ENCODE peak calls at places on chromosome 21, in seven cellular contexts. A is dorsolateral prefrontal cortex; R is Right ventricle myocardium superior; F is HuH-7.5; V is SK-N-MC; Q is activated gamma-delta T cell treated with anti-CD3 and anti-CD28 coated beads, Interleukin-2, amount 50 U/mL, for 16 hours; X is stimulated activated CD4-positive, alpha-beta T cell treated with anti-CD3 and anti-CD28 coated beads, Interleukin-15, amount 100 ng/mL, for 24 hours. B is an unnamed sample.

GRCh38 chr21:15742052-15742451 is 12.3 kb downstream of the USP25 start:
- DNase-seq in A (no peak), R (no peak), F (no peak), V (no peak), Q (no peak), X (no peak), B (no peak)

GRCh38 chr21:46545363-46545762 is 59.5 kb downstream of the S100B start:
- DNase-seq in A (no peak), R (no peak), F (no peak), V (no peak), Q (no peak), X (no peak), B (no peak)

GRCh38 chr21:40204956-40205355 is 337.7 kb downstream of the PCP4 start:
- DNase-seq in A (no peak), R (no peak), F (no peak), V (no peak), Q (no peak), X (no peak), B (no peak)

GRCh38 chr21:41254090-41254700 is 62.4 kb upstream of the FAM3B start:
- DNase-seq in A (no peak), R (no peak), F (no peak), V (no peak), Q (no peak), X (no peak), B (no peak)

GRCh38 chr21:27545754-27546349 is 579.0 kb upstream of the ADAMTS5 start:
- DNase-seq in A (no peak), R (no peak), F (no peak), V (no peak), Q (no peak), X (no peak), B (no peak)

GRCh38 chr21:24861471-24861870 is 745.8 kb downstream of the MRPL39 start:
- DNase-seq in A (no peak), R (no peak), F (no peak), V (no peak), Q (no peak), X (no peak), B (no peak)

GRCh38 chr21:43281661-43282357 is 113.0 kb downstream of the CRYAA start:
- DNase-seq in A (no peak), R (peak), F (no peak), V (no peak), Q (no peak), X (no peak), B (no peak)

GRCh38 chr21:34123609-34124008 is 50.2 kb downstream of the MRPS6 start:
- DNase-seq in A (no peak), R (no peak), F (no peak), V (no peak), Q (no peak), X (no peak), B (no peak)

GRCh38 chr21:46119565-46120271 is 21.8 kb downstream of the COL6A2 start:
- DNase-seq in A (peak), R (no peak), F (no peak), V (no peak), Q (no peak), X (peak), B (no peak)

GRCh38 chr21:35737899-35738341 is 322.4 kb downstream of the SETD4 start:
- DNase-seq in A (no peak), R (peak), F (no peak), V (no peak), Q (no peak), X (no peak), B (no peak)

GRCh38 chr21:23463365-23463764 is 2143.9 kb downstream of the MRPL39 start:
- DNase-seq in A (no peak), R (no peak), F (no peak), V (no peak), Q (no peak), X (no peak), B (peak)

GRCh38 chr21:44354775-44355771 is 1.7 kb downstream of the TRPM2 start:
- DNase-seq in A (no peak), R (no peak), F (no peak), V (no peak), Q (no peak), X (peak), B (no peak)

GRCh38 chr21:36792505-36792967 is 93.6 kb downstream of the SIM2 start:
- DNase-seq in A (no peak), R (no peak), F (no peak), V (no peak), Q (no peak), X (no peak), B (no peak)

GRCh38 chr21:15826147-15826780 is 96.5 kb downstream of the USP25 start:
- DNase-seq in A (no peak), R (no peak), F (peak), V (no peak), Q (no peak), X (no peak), B (peak)

GRCh38 chr21:34790341-34790740 is 121.5 kb downstream of the CLIC6 start:
- DNase-seq in A (no peak), R (no peak), F (no peak), V (no peak), Q (no peak), X (no peak), B (no peak)

GRCh38 chr21:14989359-14989758 is 75.4 kb downstream of the NRIP1 start:
- DNase-seq in A (no peak), R (no peak), F (no peak), V (no peak), Q (no peak), X (no peak), B (no peak)

GRCh38 chr21:41169701-41170100 is 1.7 kb downstream of the BACE2 start:
- DNase-seq in A (no peak), R (no peak), F (no peak), V (no peak), Q (no peak), X (no peak), B (no peak)

GRCh38 chr21:32921632-32922230 is 104.0 kb upstream of the OLIG2 start:
- DNase-seq in A (no peak), R (peak), F (no peak), V (no peak), Q (no peak), X (peak), B (peak)

GRCh38 chr21:18812308-18812707 is 408.7 kb upstream of the TMPRSS15 start:
- DNase-seq in A (no peak), R (no peak), F (no peak), V (no peak), Q (no peak), X (no peak), B (no peak)

GRCh38 chr21:42652527-42653491 is 612 bp upstream of the PDE9A start:
- DNase-seq in A (peak), R (peak), F (peak), V (no peak), Q (no peak), X (no peak), B (no peak)

GRCh38 chr21:27837933-27838332 is 871.0 kb upstream of the ADAMTS5 start:
- DNase-seq in A (no peak), R (no peak), F (no peak), V (no peak), Q (no peak), X (no peak), B (no peak)

GRCh38 chr21:35508389-35508888 is 459.3 kb upstream of the RUNX1 start:
- DNase-seq in A (no peak), R (peak), F (peak), V (no peak), Q (no peak), X (no peak), B (peak)

GRCh38 chr21:42682661-42683060 is 29.2 kb downstream of the PDE9A start:
- DNase-seq in A (no peak), R (no peak), F (no peak), V (no peak), Q (no peak), X (no peak), B (no peak)

GRCh38 chr21:18155508-18156193 is 89.0 kb upstream of the CHODL start:
- DNase-seq in A (no peak), R (no peak), F (no peak), V (peak), Q (no peak), X (no peak), B (no peak)

GRCh38 chr21:32728455-32729237 is 833 bp upstream of the SYNJ1 start:
- DNase-seq in A (no peak), R (no peak), F (no peak), V (no peak), Q (no peak), X (no peak), B (no peak)

GRCh38 chr21:30166171-30166570 is 434 bp downstream of the CLDN17 start:
- DNase-seq in A (no peak), R (no peak), F (no peak), V (no peak), Q (no peak), X (no peak), B (no peak)

GRCh38 chr21:38743772-38744529 is 61.8 kb upstream of the ETS2 start:
- DNase-seq in A (no peak), R (no peak), F (no peak), V (no peak), Q (no peak), X (no peak), B (no peak)

GRCh38 chr21:42649122-42650032 is 4.0 kb upstream of the PDE9A start:
- DNase-seq in A (no peak), R (peak), F (no peak), V (no peak), Q (no peak), X (no peak), B (no peak)

GRCh38 chr21:45388611-45389296 is 16.2 kb upstream of the COL18A1 start:
- DNase-seq in A (no peak), R (peak), F (no peak), V (no peak), Q (no peak), X (no peak), B (no peak)

B was measured in Karpas-422.